ENCODE peak calls at places on chromosomes 2 and 18, in seven cellular contexts. One of them, this sample, is unnamed. For H3K4me1, the result is how much of the 10 kb centered on the place peaks cover.

GRCh38 chr2:67876176-67876575 is 186.6 kb downstream of the C1D start:
- DNase-seq in ovary: no peak
- DNase-seq in heart right ventricle: no peak
- DNase-seq in spleen: no peak
- DNase-seq in right atrium auricular region: no peak
- DNase-seq in A549: no peak
- DNase-seq in astrocyte: peak
- DNase-seq in this sample: no peak

GRCh38 chr2:48471048-48471474 is 58.9 kb upstream of the STON1 start:
- DNase-seq in ovary: no peak
- DNase-seq in heart right ventricle: peak
- DNase-seq in spleen: no peak
- DNase-seq in right atrium auricular region: no peak
- DNase-seq in A549: peak
- DNase-seq in astrocyte: peak
- DNase-seq in this sample: no peak

GRCh38 chr2:102193074-102193473 is 6.3 kb downstream of the IL1RL2 start:
- DNase-seq in ovary: no peak
- DNase-seq in heart right ventricle: no peak
- DNase-seq in spleen: no peak
- DNase-seq in right atrium auricular region: no peak
- DNase-seq in A549: no peak
- DNase-seq in astrocyte: peak
- DNase-seq in this sample: no peak

GRCh38 chr18:58117685-58118403 is 73.8 kb downstream of the NEDD4L start:
- DNase-seq in ovary: peak
- DNase-seq in heart right ventricle: no peak
- DNase-seq in spleen: no peak
- DNase-seq in right atrium auricular region: peak
- DNase-seq in A549: peak
- DNase-seq in astrocyte: peak
- DNase-seq in this sample: no peak

GRCh38 chr2:168699834-168700417 is 102.5 kb upstream of the NOSTRIN start:
- DNase-seq in ovary: peak
- DNase-seq in heart right ventricle: peak
- DNase-seq in spleen: no peak
- DNase-seq in right atrium auricular region: peak
- DNase-seq in A549: no peak
- DNase-seq in astrocyte: peak
- DNase-seq in this sample: peak

GRCh38 chr2:10368491-10369231 is 66.0 kb downstream of the HPCAL1 start:
- DNase-seq in ovary: no peak
- DNase-seq in heart right ventricle: no peak
- DNase-seq in spleen: no peak
- DNase-seq in right atrium auricular region: no peak
- DNase-seq in A549: no peak
- DNase-seq in astrocyte: no peak
- DNase-seq in this sample: no peak

GRCh38 chr2:13919981-13920382 is 712.5 kb upstream of the LRATD1 start:
- DNase-seq in ovary: no peak
- DNase-seq in heart right ventricle: no peak
- DNase-seq in spleen: no peak
- DNase-seq in right atrium auricular region: no peak
- DNase-seq in A549: no peak
- DNase-seq in astrocyte: peak
- DNase-seq in this sample: no peak

GRCh38 chr2:210955591-210955990 is 399.2 kb downstream of the CPS1 start:
- DNase-seq in ovary: no peak
- DNase-seq in heart right ventricle: no peak
- DNase-seq in spleen: no peak
- DNase-seq in right atrium auricular region: no peak
- DNase-seq in A549: peak
- DNase-seq in astrocyte: peak
- DNase-seq in this sample: no peak

GRCh38 chr2:18171191-18172139 is 293.0 kb downstream of the KCNS3 start:
- DNase-seq in ovary: no peak
- DNase-seq in heart right ventricle: no peak
- DNase-seq in spleen: no peak
- DNase-seq in right atrium auricular region: no peak
- DNase-seq in A549: no peak
- DNase-seq in astrocyte: peak
- DNase-seq in this sample: no peak

GRCh38 chr2:127371037-127371436 is 16.7 kb downstream of the MAP3K2 start:
- DNase-seq in ovary: no peak
- DNase-seq in heart right ventricle: peak
- DNase-seq in spleen: no peak
- DNase-seq in right atrium auricular region: peak
- DNase-seq in A549: peak
- DNase-seq in astrocyte: no peak
- DNase-seq in this sample: peak

GRCh38 chr2:36569267-36569860 is 28.6 kb downstream of the FEZ2 start:
- DNase-seq in ovary: no peak
- DNase-seq in heart right ventricle: no peak
- DNase-seq in spleen: no peak
- DNase-seq in right atrium auricular region: no peak
- DNase-seq in A549: peak
- DNase-seq in astrocyte: no peak
- DNase-seq in this sample: no peak

GRCh38 chr18:35203001-35203553 is 37.8 kb upstream of the ZNF397 start:
- DNase-seq in ovary: no peak
- DNase-seq in heart right ventricle: no peak
- DNase-seq in spleen: no peak
- DNase-seq in right atrium auricular region: no peak
- DNase-seq in A549: no peak
- DNase-seq in astrocyte: peak
- DNase-seq in this sample: no peak

GRCh38 chr2:117128471-117128870 is 686.0 kb upstream of the DDX18 start:
- DNase-seq in ovary: no peak
- DNase-seq in heart right ventricle: no peak
- DNase-seq in spleen: no peak
- DNase-seq in right atrium auricular region: no peak
- DNase-seq in A549: no peak
- DNase-seq in astrocyte: peak
- DNase-seq in this sample: no peak

GRCh38 chr2:188042412-188042811 is 249.3 kb upstream of the GULP1 start:
- DNase-seq in ovary: no peak
- DNase-seq in heart right ventricle: no peak
- DNase-seq in spleen: no peak
- DNase-seq in right atrium auricular region: no peak
- DNase-seq in A549: peak
- DNase-seq in astrocyte: peak
- DNase-seq in this sample: no peak

GRCh38 chr18:37343542-37343851 is 222.1 kb downstream of the CELF4 start:
- DNase-seq in ovary: no peak
- DNase-seq in heart right ventricle: no peak
- DNase-seq in spleen: no peak
- DNase-seq in right atrium auricular region: no peak
- DNase-seq in A549: no peak
- DNase-seq in astrocyte: no peak
- DNase-seq in this sample: no peak
- TF ChIP-seq CTCF in ovary: no peak
- TF ChIP-seq CTCF in heart right ventricle: no peak
- TF ChIP-seq CTCF in spleen: no peak
- TF ChIP-seq CTCF in right atrium auricular region: no peak
- TF ChIP-seq CTCF in A549: no peak
- TF ChIP-seq CTCF in astrocyte: no peak
- TF ChIP-seq CTCF in this sample: no peak

DNA sequence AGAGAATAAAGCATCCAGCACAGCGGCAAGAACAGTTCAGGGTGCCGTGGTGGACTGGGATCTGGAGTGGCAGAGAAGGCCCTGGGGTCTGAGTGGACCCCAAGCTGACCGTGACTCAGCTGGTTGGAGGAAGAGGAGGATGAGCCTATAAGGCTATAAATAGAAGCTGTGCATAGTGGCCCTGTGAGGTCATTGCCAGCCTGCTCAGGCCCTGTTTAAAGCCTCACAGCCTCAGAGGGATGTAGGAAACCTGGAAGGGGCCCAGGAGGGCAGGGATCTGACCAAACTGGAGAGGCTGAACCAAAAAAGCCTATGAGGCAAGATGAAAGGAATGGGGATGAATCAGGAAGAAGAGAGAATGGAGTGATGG is 11.3 kb upstream of the DES start:
- DNase-seq in ovary: no peak
- DNase-seq in heart right ventricle: peak
- DNase-seq in spleen: no peak
- DNase-seq in right atrium auricular region: no peak
- DNase-seq in A549: peak
- DNase-seq in astrocyte: peak
- DNase-seq in this sample: peak
- H3K27ac ChIP-seq in ovary: no peak
- H3K27ac ChIP-seq in heart right ventricle: peak
- H3K27ac ChIP-seq in spleen: no peak
- H3K27ac ChIP-seq in right atrium auricular region: peak
- H3K27ac ChIP-seq in A549: no peak
- H3K27ac ChIP-seq in astrocyte: peak
- H3K27ac ChIP-seq in this sample: peak

GRCh38 chr2:160125366-160125765 is 63.0 kb upstream of the PLA2R1 start:
- DNase-seq in ovary: no peak
- DNase-seq in heart right ventricle: no peak
- DNase-seq in spleen: no peak
- DNase-seq in right atrium auricular region: no peak
- DNase-seq in A549: no peak
- DNase-seq in astrocyte: no peak
- DNase-seq in this sample: no peak

GRCh38 chr2:160126315-160126714 is 63.9 kb upstream of the PLA2R1 start:
- DNase-seq in ovary: no peak
- DNase-seq in heart right ventricle: no peak
- DNase-seq in spleen: no peak
- DNase-seq in right atrium auricular region: no peak
- DNase-seq in A549: no peak
- DNase-seq in astrocyte: no peak
- DNase-seq in this sample: no peak

GRCh38 chr2:160126756-160127155 is 64.3 kb upstream of the PLA2R1 start:
- DNase-seq in ovary: no peak
- DNase-seq in heart right ventricle: no peak
- DNase-seq in spleen: no peak
- DNase-seq in right atrium auricular region: no peak
- DNase-seq in A549: no peak
- DNase-seq in astrocyte: no peak
- DNase-seq in this sample: no peak

GRCh38 chr2:160125828-160126227 is 63.4 kb upstream of the PLA2R1 start:
- DNase-seq in ovary: no peak
- DNase-seq in heart right ventricle: no peak
- DNase-seq in spleen: no peak
- DNase-seq in right atrium auricular region: no peak
- DNase-seq in A549: no peak
- DNase-seq in astrocyte: no peak
- DNase-seq in this sample: no peak
- H3K4me1 ChIP-seq in ovary: under half
- H3K4me1 ChIP-seq in heart right ventricle: under half
- H3K4me1 ChIP-seq in spleen: under half
- H3K4me1 ChIP-seq in right atrium auricular region: under half
- H3K4me1 ChIP-seq in A549: under half
- H3K4me1 ChIP-seq in astrocyte: under half
- H3K4me1 ChIP-seq in this sample: under half

GRCh38 chr2:181304011-181304844 is 153.0 kb upstream of the ITGA4 start:
- DNase-seq in ovary: no peak
- DNase-seq in heart right ventricle: no peak
- DNase-seq in spleen: peak
- DNase-seq in right atrium auricular region: no peak
- DNase-seq in A549: no peak
- DNase-seq in astrocyte: no peak
- DNase-seq in this sample: no peak
- TF ChIP-seq CTCF in ovary: no peak
- TF ChIP-seq CTCF in heart right ventricle: no peak
- TF ChIP-seq CTCF in spleen: no peak
- TF ChIP-seq CTCF in right atrium auricular region: no peak
- TF ChIP-seq CTCF in A549: no peak
- TF ChIP-seq CTCF in astrocyte: no peak
- TF ChIP-seq CTCF in this sample: no peak

DNA sequence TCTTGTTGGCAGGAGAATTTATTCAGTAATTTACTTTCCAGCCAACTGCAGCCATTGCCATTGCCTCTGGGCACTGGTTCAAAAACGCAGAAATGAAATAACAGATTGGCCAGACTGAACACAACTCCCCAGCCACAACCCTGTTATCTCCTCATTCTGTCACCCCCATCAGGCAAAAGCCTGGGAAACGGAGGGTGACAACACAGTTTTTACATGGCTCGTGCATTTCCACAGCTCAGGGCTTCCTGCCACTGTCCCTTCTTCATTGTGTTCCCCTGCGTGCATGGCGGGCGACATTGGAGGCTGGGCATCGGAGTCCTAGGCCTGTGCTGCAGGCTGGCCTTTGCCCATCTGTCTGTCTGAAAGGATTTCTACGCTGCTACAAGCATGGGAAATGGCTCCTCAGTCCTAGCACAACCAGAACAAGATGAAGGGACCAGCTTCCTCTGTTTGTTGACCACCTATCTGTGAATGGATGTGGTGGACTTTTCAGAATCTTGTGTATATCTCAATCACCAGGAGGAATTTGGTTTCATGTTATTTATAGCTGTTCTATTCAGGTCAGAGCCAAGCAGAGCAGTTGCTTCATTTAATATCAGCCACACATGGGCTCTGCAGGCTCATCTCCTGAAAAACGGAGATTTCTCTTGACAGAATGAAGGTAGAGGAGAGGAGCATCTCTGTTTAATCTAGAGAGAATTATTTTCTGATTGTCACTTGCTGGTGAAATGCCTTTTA is 107.0 kb downstream of the MGAT5 start:
- DNase-seq in ovary: no peak
- DNase-seq in heart right ventricle: peak
- DNase-seq in spleen: no peak
- DNase-seq in right atrium auricular region: no peak
- DNase-seq in A549: no peak
- DNase-seq in astrocyte: no peak
- DNase-seq in this sample: peak
- H3K27ac ChIP-seq in ovary: no peak
- H3K27ac ChIP-seq in heart right ventricle: peak
- H3K27ac ChIP-seq in spleen: no peak
- H3K27ac ChIP-seq in right atrium auricular region: peak
- H3K27ac ChIP-seq in A549: no peak
- H3K27ac ChIP-seq in astrocyte: no peak
- H3K27ac ChIP-seq in this sample: peak

DNA sequence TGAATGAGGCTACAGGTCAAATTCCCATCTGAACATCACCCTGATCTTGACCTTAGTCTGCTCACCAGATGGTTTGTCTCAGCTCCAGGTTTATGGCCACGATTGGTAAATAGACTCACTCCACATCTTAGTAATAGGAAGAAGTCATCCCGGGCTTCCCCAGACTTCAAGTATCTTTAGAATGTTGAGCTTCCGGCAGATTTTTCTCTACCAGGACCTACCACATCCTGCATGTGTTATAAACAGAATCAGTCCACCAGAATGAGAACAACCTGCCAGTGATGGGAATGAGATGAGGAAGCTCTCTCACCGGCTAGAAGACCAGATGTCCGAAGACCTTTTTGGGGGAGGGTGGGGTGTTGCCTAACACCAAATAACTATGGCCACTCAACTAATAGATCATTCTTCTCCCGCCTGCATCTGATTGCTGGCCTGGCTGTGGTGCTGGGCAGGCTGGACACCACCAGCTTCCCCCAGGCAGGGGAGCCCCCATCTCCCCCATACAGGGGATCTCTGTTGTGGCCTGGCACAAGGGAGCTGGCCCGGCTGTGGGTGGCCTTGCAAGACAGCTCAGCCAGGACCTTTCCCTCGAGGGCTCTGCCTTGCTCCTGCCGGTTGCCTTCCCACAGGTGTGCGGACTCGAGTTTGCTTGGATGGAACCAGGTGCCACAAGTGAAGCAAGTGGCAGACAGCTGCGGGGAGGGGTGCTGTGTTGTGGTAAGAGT is 88.5 kb downstream of the SH3RF3 start:
- DNase-seq in ovary: no peak
- DNase-seq in heart right ventricle: no peak
- DNase-seq in spleen: no peak
- DNase-seq in right atrium auricular region: peak
- DNase-seq in A549: no peak
- DNase-seq in astrocyte: peak
- DNase-seq in this sample: no peak
- H3K4me1 ChIP-seq in ovary: under half
- H3K4me1 ChIP-seq in heart right ventricle: under half
- H3K4me1 ChIP-seq in spleen: half or more
- H3K4me1 ChIP-seq in right atrium auricular region: under half
- H3K4me1 ChIP-seq in A549: under half
- H3K4me1 ChIP-seq in astrocyte: under half
- H3K4me1 ChIP-seq in this sample: half or more